ENCODE peak calls at places on chromosomes 1 and 21, in ten cellular contexts. E, U, L, D, P, O, T, V, R and K are unnamed samples.
A peak's percentile ranks its signal among the peaks of the same experiment; 100 is the strongest.

GRCh38 chr1:162422662-162423375 is 10.9 kb upstream of the SH2D1B start:
- DNase-seq in V (peak; percentile 96), U (no peak), T (no peak), P (no peak), E (no peak), O (no peak), D (no peak), L (no peak), R (no peak), K (no peak)

GRCh38 chr1:59814901-59815825 is at the start of gene HOOK1:
- DNase-seq in O (no peak), D (no peak), L (no peak), U (no peak), V (no peak), R (no peak), T (peak; percentile 12), E (peak; percentile 39), P (peak; percentile 89), K (peak; percentile 5)

GRCh38 chr1:99180915-99181314 is 83.4 kb upstream of the PLPPR4 start:
- DNase-seq in P (no peak), U (no peak), D (no peak), T (no peak), O (no peak), V (no peak), R (no peak), E (no peak), L (no peak), K (no peak)

GRCh38 chr1:246537887-246538286 is 28.2 kb downstream of the TFB2M start:
- DNase-seq in V (no peak), E (peak; percentile 51), T (no peak), D (no peak), P (no peak), L (no peak), R (no peak), O (no peak), U (no peak), K (no peak)

GRCh38 chr1:3611170-3612019 is at the start of gene MEGF6:
- DNase-seq in E (peak; percentile 74), U (peak; percentile 44), V (peak; percentile 91), D (peak; percentile 90), L (peak; percentile 56), P (peak; percentile 56), O (peak; percentile 65), R (no peak), T (peak; percentile 69), K (peak; percentile 94)

GRCh38 chr1:94301186-94301585 is 63.8 kb upstream of the ARHGAP29 start:
- DNase-seq in O (no peak), P (no peak), E (no peak), T (no peak), R (no peak), D (no peak), L (no peak), V (no peak), U (no peak), K (no peak)

GRCh38 chr1:153506831-153507413 is 28.9 kb downstream of the S100A6 start:
- DNase-seq in R (no peak), T (no peak), O (peak; percentile 89), D (no peak), P (no peak), V (no peak), E (peak; percentile 74), L (no peak), U (peak; percentile 42), K (peak; percentile 35)

GRCh38 chr1:197027359-197027758 is 39.7 kb downstream of the F13B start:
- DNase-seq in D (no peak), R (no peak), T (no peak), V (no peak), U (no peak), P (peak; percentile 91), E (no peak), O (no peak), L (no peak), K (no peak)

GRCh38 chr1:56033321-56034037 is 545.9 kb downstream of the PLPP3 start:
- DNase-seq in O (no peak), V (no peak), T (no peak), D (no peak), E (no peak), U (no peak), L (no peak), P (no peak), R (no peak), K (no peak)

GRCh38 chr1:17547271-17547670 is 7.8 kb downstream of the ARHGEF10L start:
- DNase-seq in U (no peak), R (no peak), L (no peak), D (no peak), P (no peak), O (no peak), V (no peak), E (no peak), T (no peak), K (no peak)

GRCh38 chr1:245131026-245131393 is 23.8 kb upstream of the KIF26B start:
- DNase-seq in D (no peak), R (no peak), U (no peak), T (no peak), O (no peak), E (no peak), V (no peak), P (peak; percentile 42), L (no peak), K (no peak)

GRCh38 chr21:45551316-45551715 is 9.1 kb upstream of the SLC19A1 start:
- DNase-seq in V (no peak), E (no peak), U (no peak), P (peak; percentile 70), D (no peak), R (no peak), L (no peak), O (no peak), T (peak; percentile 38), K (peak; percentile 2)

GRCh38 chr1:225464851-225465792 is 37.3 kb upstream of the LBR start:
- DNase-seq in L (no peak), D (no peak), O (peak; percentile 35), T (no peak), R (no peak), E (no peak), U (no peak), V (no peak), P (no peak), K (no peak)

GRCh38 chr21:44872266-44872567 is 1.3 kb downstream of the PTTG1IP start:
- DNase-seq in L (no peak), R (no peak), P (no peak), T (no peak), O (no peak), D (no peak), U (no peak), E (no peak), V (peak; percentile 32), K (no peak)